ENCODE peak calls at places on chromosome 12, in six cellular contexts. W is AG08396; H is GM12865; V is effector CD4-positive, alpha-beta T cell; M is NCI-H345; T is naive thymus-derived CD4-positive, alpha-beta T cell. D is an unnamed sample.

GRCh38 chr12:88377973-88378372 is 202.3 kb downstream of the KITLG start:
- DNase-seq in T (no peak), H (no peak), M (no peak), W (no peak), V (no peak), D (no peak)

GRCh38 chr12:93580682-93581081 is 8.2 kb downstream of the SOCS2 start:
- DNase-seq in V (no peak), H (no peak), T (no peak), W (no peak), M (no peak), D (no peak)

GRCh38 chr12:19967001-19967400 is 401.3 kb upstream of the PDE3A start:
- DNase-seq in V (no peak), H (no peak), T (no peak), W (no peak), M (peak), D (no peak)

GRCh38 chr12:30926243-30927209 is at the start of gene TSPAN11:
- DNase-seq in W (peak), M (peak), T (no peak), V (no peak), H (peak), D (no peak)

GRCh38 chr12:75850751-75851462 is 180.7 kb downstream of the PHLDA1 start:
- DNase-seq in M (peak), W (peak), H (no peak), V (no peak), T (no peak), D (no peak)

GRCh38 chr12:52233462-52234141 is 559 bp downstream of the KRT7 start:
- DNase-seq in M (no peak), H (no peak), V (no peak), W (no peak), T (no peak), D (no peak)

GRCh38 chr12:66647034-66647691 is 31.7 kb downstream of the GRIP1 start:
- DNase-seq in V (no peak), W (peak), M (no peak), T (no peak), H (no peak), D (no peak)

GRCh38 chr12:4780624-4781023 is 60.4 kb downstream of the GALNT8 start:
- DNase-seq in M (no peak), V (no peak), W (no peak), T (no peak), H (no peak), D (no peak)

GRCh38 chr12:78865297-78865955 is 852 bp downstream of the SYT1 start:
- DNase-seq in W (no peak), H (no peak), T (no peak), M (no peak), V (no peak), D (no peak)

GRCh38 chr12:88579572-88579940 is 715 bp downstream of the KITLG start:
- DNase-seq in V (no peak), M (peak), T (no peak), W (peak), H (peak), D (no peak)

GRCh38 chr12:75721790-75722189 is 210.4 kb upstream of the KRR1 start:
- DNase-seq in M (no peak), V (no peak), W (no peak), H (no peak), T (no peak), D (no peak)

GRCh38 chr12:105274571-105274970 is 38.6 kb upstream of the APPL2 start:
- DNase-seq in M (no peak), H (no peak), V (no peak), W (no peak), T (no peak), D (no peak)

GRCh38 chr12:112130461-112130998 is 5.2 kb downstream of the TRAFD1 start:
- DNase-seq in T (peak), V (no peak), H (peak), M (no peak), W (no peak), D (no peak)

GRCh38 chr12:107759410-107759809 is 1.5 kb downstream of the PRDM4 start:
- DNase-seq in W (peak), M (no peak), H (peak), T (no peak), V (no peak), D (no peak)

GRCh38 chr12:89244536-89244935 is 107.8 kb downstream of the DUSP6 start:
- DNase-seq in W (no peak), M (no peak), V (peak), H (peak), T (peak), D (no peak)

GRCh38 chr12:4441355-4442330 is 4.0 kb downstream of the FGF6 start:
- DNase-seq in T (no peak), W (no peak), M (peak), H (peak), V (no peak), D (no peak)

GRCh38 chr12:46373303-46374182 is 970 bp upstream of the SLC38A2 start:
- DNase-seq in T (peak), M (no peak), V (peak), H (peak), W (peak), D (peak)

GRCh38 chr12:130967631-130968030 is 13.9 kb downstream of the ADGRD1 start:
- DNase-seq in M (no peak), W (no peak), T (no peak), H (no peak), V (no peak), D (no peak)

GRCh38 chr12:1533205-1533601 is 61.2 kb downstream of the FBXL14 start:
- DNase-seq in H (peak), W (no peak), T (peak), M (no peak), V (no peak), D (no peak)

GRCh38 chr12:69405466-69405865 is 45.9 kb downstream of the YEATS4 start:
- DNase-seq in M (no peak), T (no peak), H (no peak), V (no peak), W (peak), D (no peak)

GRCh38 chr12:108193922-108194321 is 64.8 kb downstream of the WSCD2 start:
- DNase-seq in W (peak), V (no peak), H (peak), M (peak), T (no peak), D (peak)

D was measured in T-helper 9 cell.